ENCODE peak calls at places on chromosomes 11 and 22, in nine cellular contexts. C, A, K, T, S, Q, P, X and N are unnamed samples.
A peak's percentile ranks its signal among the peaks of the same experiment; 100 is the strongest.

GRCh38 chr22:38262051-38262795 is 10.6 kb downstream of the TMEM184B start:
- DNase-seq in C (peak; percentile 96), A (peak; percentile 39), K (peak; percentile 83), T (no peak), S (no peak), Q (no peak), P (no peak), X (peak; percentile 26), N (no peak)

GRCh38 chr11:2143652-2144548 is 4.7 kb upstream of the IGF2 start:
- DNase-seq in C (no peak), A (no peak), K (no peak), T (peak; percentile 64), S (no peak), Q (no peak), P (no peak), X (no peak), N (no peak)

GRCh38 chr11:80320226-80320625 is 879.4 kb upstream of the TENM4 start:
- DNase-seq in C (no peak), A (no peak), K (no peak), T (no peak), S (no peak), Q (no peak), P (no peak), X (no peak), N (no peak)

GRCh38 chr22:44743247-44743646 is 9.1 kb upstream of the ARHGAP8 start:
- DNase-seq in C (peak; percentile 55), A (no peak), K (no peak), T (no peak), S (no peak), Q (no peak), P (no peak), X (no peak), N (no peak)

GRCh38 chr11:97079244-97079643 is 689.4 kb downstream of the JRKL start:
- DNase-seq in C (no peak), A (no peak), K (no peak), T (no peak), S (no peak), Q (no peak), P (no peak), X (no peak), N (no peak)

GRCh38 chr11:96207459-96208449 is 135.2 kb downstream of the MAML2 start:
- DNase-seq in C (no peak), A (peak; percentile 60), K (no peak), T (no peak), S (no peak), Q (no peak), P (no peak), X (no peak), N (no peak)

GRCh38 chr11:86202013-86202336 is 42.6 kb upstream of the EED start:
- DNase-seq in C (no peak), A (no peak), K (peak; percentile 56), T (no peak), S (no peak), Q (no peak), P (no peak), X (no peak), N (no peak)

GRCh38 chr22:28711341-28711740 is 30.3 kb downstream of the CHEK2 start:
- DNase-seq in C (no peak), A (no peak), K (no peak), T (no peak), S (no peak), Q (no peak), P (no peak), X (no peak), N (no peak)

GRCh38 chr11:132644511-132644910 is 887.8 kb downstream of the OPCML start:
- DNase-seq in C (no peak), A (no peak), K (no peak), T (peak; percentile 69), S (no peak), Q (no peak), P (no peak), X (no peak), N (no peak)

GRCh38 chr11:105466582-105467228 is 143.2 kb upstream of the GRIA4 start:
- DNase-seq in C (no peak), A (no peak), K (no peak), T (no peak), S (no peak), Q (no peak), P (no peak), X (peak; percentile 8), N (no peak)

GRCh38 chr11:69295995-69296889 is 2.3 kb downstream of the MYEOV start:
- DNase-seq in C (peak; percentile 72), A (no peak), K (no peak), T (no peak), S (peak; percentile 91), Q (peak; percentile 47), P (no peak), X (no peak), N (no peak)

GRCh38 chr11:17389205-17389956 is 922 bp upstream of the KCNJ11 start:
- DNase-seq in C (peak; percentile 95), A (peak; percentile 76), K (peak; percentile 71), T (peak; percentile 89), S (no peak), Q (peak; percentile 40), P (peak; percentile 78), X (peak; percentile 40), N (no peak)

GRCh38 chr22:30313527-30314385 is 13.0 kb downstream of the TBC1D10A start:
- DNase-seq in C (no peak), A (no peak), K (no peak), T (no peak), S (no peak), Q (no peak), P (no peak), X (no peak), N (no peak)

GRCh38 chr22:49099496-49100124 is 728.1 kb downstream of the BRD1 start:
- DNase-seq in C (peak; percentile 61), A (no peak), K (no peak), T (no peak), S (no peak), Q (no peak), P (no peak), X (peak; percentile 85), N (no peak)

GRCh38 chr22:47343611-47344010 is 581.2 kb downstream of the TBC1D22A start:
- DNase-seq in C (no peak), A (no peak), K (no peak), T (no peak), S (no peak), Q (no peak), P (no peak), X (no peak), N (no peak)

GRCh38 chr11:97786961-97787360 is 1233.8 kb upstream of the CNTN5 start:
- DNase-seq in C (no peak), A (no peak), K (no peak), T (peak; percentile 16), S (no peak), Q (no peak), P (no peak), X (no peak), N (no peak)

GRCh38 chr11:2390871-2391662 is 9.5 kb upstream of the TSSC4 start:
- DNase-seq in C (no peak), A (no peak), K (no peak), T (no peak), S (no peak), Q (peak; percentile 52), P (no peak), X (peak; percentile 28), N (no peak)

GRCh38 chr22:41021655-41022454 is 70.5 kb upstream of the EP300 start:
- DNase-seq in C (peak; percentile 87), A (peak; percentile 55), K (peak; percentile 73), T (peak; percentile 46), S (peak; percentile 68), Q (peak; percentile 18), P (peak; percentile 59), X (peak; percentile 72), N (no peak)

GRCh38 chr11:94067010-94067409 is 45.9 kb downstream of the HEPHL1 start:
- DNase-seq in C (no peak), A (no peak), K (no peak), T (no peak), S (no peak), Q (no peak), P (no peak), X (no peak), N (no peak)

GRCh38 chr11:62707277-62707771 is at the start of the genes BSCL2 and GNG3:
- DNase-seq in C (peak; percentile 98), A (no peak), K (no peak), T (peak; percentile 91), S (no peak), Q (no peak), P (peak; percentile 84), X (no peak), N (no peak)

GRCh38 chr11:1150095-1150494 is 7.7 kb upstream of the MUC5AC start:
- DNase-seq in C (peak; percentile 70), A (no peak), K (no peak), T (no peak), S (peak; percentile 16), Q (no peak), P (no peak), X (no peak), N (no peak)

GRCh38 chr11:10204021-10204420 is 90.0 kb downstream of the SBF2 start:
- DNase-seq in C (no peak), A (no peak), K (no peak), T (no peak), S (no peak), Q (no peak), P (no peak), X (no peak), N (no peak)

GRCh38 chr11:68004551-68005335 is 846 bp upstream of the UNC93B1 start:
- DNase-seq in C (peak; percentile 86), A (no peak), K (no peak), T (no peak), S (no peak), Q (no peak), P (no peak), X (no peak), N (no peak)

GRCh38 chr22:44205713-44206645 is 25.3 kb downstream of the PARVG start:
- DNase-seq in C (peak; percentile 66), A (no peak), K (no peak), T (no peak), S (no peak), Q (no peak), P (no peak), X (no peak), N (no peak)

GRCh38 chr11:82398300-82398815 is 335.3 kb downstream of the FAM181B start:
- DNase-seq in C (no peak), A (no peak), K (no peak), T (no peak), S (no peak), Q (no peak), P (no peak), X (peak; percentile 71), N (no peak)

GRCh38 chr11:61266602-61267001 is 25.6 kb downstream of the PGA5 start:
- DNase-seq in C (no peak), A (no peak), K (no peak), T (no peak), S (no peak), Q (no peak), P (no peak), X (no peak), N (no peak)

GRCh38 chr11:85575388-85575787 is 51.8 kb downstream of the DLG2 start:
- DNase-seq in C (no peak), A (no peak), K (no peak), T (no peak), S (no peak), Q (no peak), P (no peak), X (no peak), N (no peak)

GRCh38 chr11:114413958-114414357 is 13.5 kb downstream of the RBM7 start:
- DNase-seq in C (peak; percentile 55), A (no peak), K (no peak), T (no peak), S (no peak), Q (no peak), P (no peak), X (no peak), N (no peak)